ENCODE peak calls at places on chromosomes 12 and 14, in ten cellular contexts. A, M, Z, E, Y, N, B, W, Q and K are unnamed samples.

GRCh38 chr12:121366063-121366459 is 13.8 kb upstream of the ANAPC5 start:
- DNase-seq in A (no peak), M (peak), Z (no peak), E (no peak), Y (no peak), N (no peak), B (no peak), W (no peak), Q (no peak), K (no peak)

GRCh38 chr12:685388-685787 is 22.1 kb upstream of the NINJ2 start:
- DNase-seq in A (peak), M (no peak), Z (peak), E (peak), Y (no peak), N (peak), B (peak), W (no peak), Q (no peak), K (peak)

GRCh38 chr14:35594616-35595015 is 60.7 kb downstream of the INSM2 start:
- DNase-seq in A (no peak), M (no peak), Z (no peak), E (no peak), Y (no peak), N (peak), B (no peak), W (no peak), Q (no peak), K (no peak)

GRCh38 chr12:58915634-58916033 is 4.7 kb downstream of the LRIG3 start:
- DNase-seq in A (no peak), M (peak), Z (peak), E (no peak), Y (peak), N (peak), B (no peak), W (peak), Q (peak), K (no peak)

GRCh38 chr14:89422181-89422951 is 5.3 kb upstream of the FOXN3 start:
- DNase-seq in A (no peak), M (no peak), Z (peak), E (no peak), Y (no peak), N (no peak), B (no peak), W (peak), Q (no peak), K (no peak)

GRCh38 chr12:75177997-75178396 is 31.6 kb downstream of the KCNC2 start:
- DNase-seq in A (no peak), M (peak), Z (peak), E (no peak), Y (no peak), N (peak), B (no peak), W (peak), Q (no peak), K (no peak)

GRCh38 chr12:109994262-109995175 is 1.6 kb downstream of the GIT2 start:
- DNase-seq in A (peak), M (no peak), Z (no peak), E (no peak), Y (no peak), N (peak), B (no peak), W (peak), Q (no peak), K (no peak)

GRCh38 chr14:71815110-71815509 is 117.1 kb upstream of the RGS6 start:
- DNase-seq in A (no peak), M (no peak), Z (no peak), E (no peak), Y (no peak), N (no peak), B (no peak), W (no peak), Q (no peak), K (no peak)

GRCh38 chr12:123506059-123506842 is 27.3 kb downstream of the RILPL1 start:
- DNase-seq in A (no peak), M (no peak), Z (no peak), E (no peak), Y (no peak), N (no peak), B (no peak), W (no peak), Q (no peak), K (no peak)

GRCh38 chr12:94873368-94874085 is 130.0 kb downstream of the NDUFA12 start:
- DNase-seq in A (peak), M (no peak), Z (peak), E (no peak), Y (peak), N (no peak), B (no peak), W (no peak), Q (peak), K (no peak)

GRCh38 chr12:67068773-67069450 is 200.2 kb upstream of the CAND1 start:
- DNase-seq in A (peak), M (peak), Z (peak), E (peak), Y (no peak), N (peak), B (peak), W (peak), Q (no peak), K (no peak)

GRCh38 chr12:88388566-88389269 is 191.6 kb downstream of the KITLG start:
- DNase-seq in A (no peak), M (peak), Z (no peak), E (no peak), Y (no peak), N (peak), B (no peak), W (no peak), Q (no peak), K (no peak)

GRCh38 chr12:39145175-39145999 is 240.0 kb upstream of the CPNE8 start:
- DNase-seq in A (peak), M (peak), Z (peak), E (no peak), Y (peak), N (peak), B (peak), W (peak), Q (peak), K (no peak)

GRCh38 chr14:76908834-76909233 is 82.6 kb downstream of the LRRC74A start:
- DNase-seq in A (peak), M (no peak), Z (no peak), E (no peak), Y (no peak), N (no peak), B (peak), W (no peak), Q (no peak), K (peak)

GRCh38 chr12:26978801-26979200 is 35.4 kb downstream of the TM7SF3 start:
- DNase-seq in A (no peak), M (no peak), Z (no peak), E (no peak), Y (no peak), N (no peak), B (no peak), W (no peak), Q (no peak), K (no peak)

GRCh38 chr14:69853774-69854173 is 25.4 kb upstream of the SMOC1 start:
- DNase-seq in A (no peak), M (no peak), Z (no peak), E (no peak), Y (no peak), N (no peak), B (no peak), W (no peak), Q (no peak), K (no peak)

GRCh38 chr12:56434828-56435227 is 14.4 kb downstream of the TIMELESS start:
- DNase-seq in A (no peak), M (no peak), Z (no peak), E (no peak), Y (no peak), N (no peak), B (no peak), W (no peak), Q (no peak), K (no peak)